ENCODE peak calls at places on chromosomes 1 and 21, in eight cellular contexts. E, A, D, O, U, I, W and Q are unnamed samples.

GRCh38 chr1:13948851-13949490 is 249.0 kb downstream of the PRDM2 start:
- DNase-seq in I (no peak), D (no peak), W (no peak), O (no peak), A (no peak), E (peak), U (peak), Q (no peak)

GRCh38 chr21:36388835-36389234 is 3.6 kb downstream of the CHAF1B start:
- DNase-seq in E (no peak), A (no peak), O (peak), D (peak), W (no peak), U (peak), I (no peak), Q (peak)

GRCh38 chr1:203287109-203287893 is 18.0 kb upstream of the BTG2 start:
- DNase-seq in D (no peak), E (peak), O (no peak), W (no peak), I (no peak), A (no peak), U (peak), Q (peak)

GRCh38 chr1:201552941-201553341 is 14.0 kb downstream of the NAV1 start:
- DNase-seq in D (peak), W (peak), E (no peak), I (no peak), O (peak), U (no peak), A (no peak), Q (peak)

GRCh38 chr21:44926364-44927101 is 5.8 kb upstream of the ITGB2 start:
- DNase-seq in D (peak), U (no peak), I (no peak), E (peak), O (no peak), W (no peak), A (no peak), Q (no peak)

GRCh38 chr1:34147301-34147700 is 17.7 kb downstream of the CSMD2 start:
- DNase-seq in D (no peak), W (no peak), E (no peak), U (no peak), I (no peak), O (no peak), A (no peak), Q (no peak)

GRCh38 chr1:216600730-216601426 is 122.4 kb downstream of the ESRRG start:
- DNase-seq in W (peak), D (peak), O (peak), U (peak), I (peak), E (peak), A (peak), Q (peak)

GRCh38 chr1:92980732-92981647 is 19.7 kb upstream of the DIPK1A start:
- DNase-seq in E (no peak), D (no peak), U (no peak), I (no peak), O (no peak), A (no peak), W (peak), Q (no peak)

GRCh38 chr1:118366296-118366695 is 181.3 kb upstream of the SPAG17 start:
- DNase-seq in I (no peak), W (no peak), O (no peak), A (no peak), E (no peak), D (no peak), U (no peak), Q (no peak)

GRCh38 chr1:66598670-66599069 is 64.7 kb downstream of the SGIP1 start:
- DNase-seq in D (peak), U (peak), E (no peak), I (no peak), A (no peak), W (no peak), O (no peak), Q (peak)

GRCh38 chr1:199546323-199546722 is 481.2 kb upstream of the NR5A2 start:
- DNase-seq in E (no peak), A (no peak), W (peak), I (no peak), O (no peak), U (no peak), D (peak), Q (no peak)

GRCh38 chr1:192732787-192733186 is 76.1 kb upstream of the RGS2 start:
- DNase-seq in E (no peak), I (no peak), D (no peak), W (peak), U (no peak), O (no peak), A (no peak), Q (no peak)

GRCh38 chr1:97145321-97145956 is 423.9 kb downstream of the PTBP2 start:
- DNase-seq in E (no peak), O (no peak), I (no peak), U (peak), W (peak), A (no peak), D (peak), Q (no peak)

GRCh38 chr1:154869351-154870116 is 547 bp downstream of the KCNN3 start:
- DNase-seq in I (no peak), U (peak), E (peak), D (peak), O (no peak), W (no peak), A (peak), Q (peak)

GRCh38 chr1:7912145-7912544 is 28.5 kb downstream of the TNFRSF9 start:
- DNase-seq in D (no peak), O (no peak), E (no peak), A (no peak), U (no peak), I (no peak), W (peak), Q (no peak)

GRCh38 chr1:50110084-50110615 is 1.4 kb downstream of the ELAVL4 start:
- DNase-seq in I (no peak), E (no peak), A (peak), U (no peak), O (no peak), D (no peak), W (no peak), Q (no peak)

GRCh38 chr1:205676597-205676996 is 3.7 kb downstream of the SLC45A3 start:
- DNase-seq in U (no peak), E (no peak), A (no peak), I (no peak), W (no peak), O (no peak), D (no peak), Q (no peak)